ENCODE peak calls at places on chromosomes 1 and 21, in seven cellular contexts. U, O, W, P, R, S and T are unnamed samples. For H3K36me3, the result is how much of the 10 kb centered on the place peaks cover.

GRCh38 chr21:18285379-18285778 is 40.7 kb downstream of the CHODL start:
- DNase-seq in P (no peak), W (no peak), O (no peak), U (no peak), R (no peak), S (no peak), T (no peak)

GRCh38 chr1:53653631-53654030 is 85.3 kb downstream of the GLIS1 start:
- DNase-seq in O (no peak), U (no peak), S (no peak), W (peak), R (no peak), P (no peak), T (peak)

GRCh38 chr1:92310185-92310597 is 11.3 kb downstream of the RPAP2 start:
- DNase-seq in U (peak), R (no peak), P (no peak), O (peak), W (no peak), S (no peak), T (peak)

GRCh38 chr1:200033511-200034261 is 6.2 kb downstream of the NR5A2 start:
- DNase-seq in P (no peak), R (no peak), W (no peak), O (no peak), U (peak), S (no peak), T (peak)

GRCh38 chr1:193368302-193368701 is 181.9 kb upstream of the B3GALT2 start:
- DNase-seq in W (no peak), S (no peak), O (no peak), R (no peak), U (no peak), P (no peak), T (no peak)

GRCh38 chr1:150789396-150789795 is 18.7 kb downstream of the CTSK start:
- DNase-seq in P (no peak), U (no peak), W (no peak), O (peak), S (no peak), R (no peak), T (no peak)

GRCh38 chr1:145926706-145927072 is 595 bp downstream of the RBM8A start:
- DNase-seq in W (no peak), S (no peak), O (no peak), P (peak), R (no peak), U (no peak), T (no peak)

GRCh38 chr1:198848206-198848605 is 209.4 kb downstream of the PTPRC start:
- DNase-seq in R (no peak), P (no peak), S (no peak), W (no peak), O (no peak), U (no peak), T (no peak)

GRCh38 chr1:9687120-9687875 is 35.8 kb downstream of the PIK3CD start:
- DNase-seq in S (peak), O (peak), U (peak), P (peak), R (peak), W (no peak), T (peak)

GRCh38 chr1:31730336-31731048 is 26.7 kb upstream of the COL16A1 start:
- DNase-seq in U (no peak), P (no peak), R (no peak), W (no peak), O (peak), S (no peak), T (peak)

GRCh38 chr1:36884801-36885200 is 149.5 kb downstream of the GRIK3 start:
- DNase-seq in W (no peak), P (no peak), S (no peak), U (no peak), R (no peak), O (no peak), T (no peak)

GRCh38 chr1:99745061-99745460 is 21.4 kb downstream of the FRRS1 start:
- DNase-seq in W (no peak), R (no peak), P (no peak), O (no peak), S (no peak), U (no peak), T (no peak)

GRCh38 chr1:19139711-19140110 is 70.4 kb downstream of the UBR4 start:
- DNase-seq in S (no peak), W (no peak), U (no peak), O (no peak), R (no peak), P (no peak), T (no peak)

GRCh38 chr1:234881893-234882771 is 246.5 kb downstream of the TOMM20 start:
- DNase-seq in P (no peak), U (no peak), R (no peak), W (no peak), O (no peak), S (no peak), T (no peak)

GRCh38 chr1:87392241-87393192 is 63.8 kb downstream of the LMO4 start:
- DNase-seq in O (peak), W (no peak), U (no peak), S (no peak), R (no peak), P (peak), T (no peak)

GRCh38 chr1:26280333-26281042 is 602 bp downstream of the SH3BGRL3 start:
- DNase-seq in R (peak), P (peak), W (no peak), O (peak), U (no peak), S (peak), T (no peak)

GRCh38 chr1:33094971-33095604 is 14.1 kb downstream of the AZIN2 start:
- DNase-seq in R (peak), S (peak), W (peak), O (peak), P (peak), U (peak), T (peak)

GRCh38 chr1:160428655-160429054 is 28.3 kb downstream of the VANGL2 start:
- DNase-seq in R (peak), P (peak), S (no peak), U (peak), O (peak), W (no peak), T (peak)

GRCh38 chr1:110337704-110338199 is 1.4 kb upstream of the RBM15 start:
- DNase-seq in R (peak), O (no peak), W (peak), S (peak), P (no peak), U (peak), T (peak)

GRCh38 chr1:210201671-210202070 is 30.9 kb upstream of the SERTAD4 start:
- DNase-seq in P (no peak), R (no peak), W (no peak), O (no peak), S (no peak), U (no peak), T (no peak)

GRCh38 chr1:239999170-239999569 is 92.5 kb upstream of the FMN2 start:
- DNase-seq in P (no peak), S (no peak), W (no peak), U (no peak), R (no peak), O (no peak), T (no peak)

GRCh38 chr1:20480261-20481157 is 5.5 kb downstream of the CAMK2N1 start:
- DNase-seq in U (peak), S (no peak), R (no peak), P (no peak), W (no peak), O (peak), T (no peak)

GRCh38 chr1:173190101-173190895 is 16.8 kb downstream of the TNFSF4 start:
- DNase-seq in W (peak), R (peak), P (peak), O (peak), S (no peak), U (no peak), T (no peak)

GRCh38 chr1:35448344-35448801 is 108.8 kb downstream of the KIAA0319L start:
- DNase-seq in P (peak), W (no peak), S (no peak), O (peak), U (no peak), R (peak), T (no peak)

GRCh38 chr1:82632164-82632563 is 831.4 kb downstream of the ADGRL2 start:
- DNase-seq in P (no peak), S (no peak), O (no peak), W (no peak), R (no peak), U (no peak), T (no peak)

GRCh38 chr1:212504171-212504803 is 71.6 kb downstream of the NENF start:
- DNase-seq in W (no peak), U (no peak), P (no peak), R (no peak), O (peak), S (no peak), T (no peak)

GRCh38 chr1:101025283-101025679 is 303 bp downstream of the DPH5 start:
- DNase-seq in U (no peak), W (no peak), S (no peak), P (no peak), R (no peak), O (no peak), T (no peak)

GRCh38 chr1:63835075-63835633 is 61.3 kb downstream of the ROR1 start:
- DNase-seq in W (no peak), R (no peak), O (peak), P (no peak), S (no peak), U (no peak), T (no peak)

GRCh38 chr1:149849947-149850360 is 49.4 kb upstream of the BOLA1 start:
- DNase-seq in U (peak), S (peak), W (no peak), R (no peak), P (no peak), O (no peak), T (no peak)

GRCh38 chr1:11197359-11197758 is 8.2 kb downstream of the ANGPTL7 start:
- DNase-seq in U (no peak), O (no peak), R (no peak), W (no peak), S (no peak), P (no peak), T (no peak)

GRCh38 chr1:11188858-11189451 is at the start of gene ANGPTL7:
- DNase-seq in W (no peak), U (no peak), P (no peak), S (no peak), R (no peak), O (no peak), T (no peak)

GRCh38 chr1:11196945-11197344 is 7.8 kb downstream of the ANGPTL7 start:
- DNase-seq in W (no peak), S (no peak), O (no peak), R (no peak), U (no peak), P (no peak), T (no peak)

GRCh38 chr1:11194407-11195176 is 5.4 kb downstream of the ANGPTL7 start:
- DNase-seq in S (no peak), R (no peak), O (no peak), P (no peak), W (no peak), U (no peak), T (no peak)

DNA sequence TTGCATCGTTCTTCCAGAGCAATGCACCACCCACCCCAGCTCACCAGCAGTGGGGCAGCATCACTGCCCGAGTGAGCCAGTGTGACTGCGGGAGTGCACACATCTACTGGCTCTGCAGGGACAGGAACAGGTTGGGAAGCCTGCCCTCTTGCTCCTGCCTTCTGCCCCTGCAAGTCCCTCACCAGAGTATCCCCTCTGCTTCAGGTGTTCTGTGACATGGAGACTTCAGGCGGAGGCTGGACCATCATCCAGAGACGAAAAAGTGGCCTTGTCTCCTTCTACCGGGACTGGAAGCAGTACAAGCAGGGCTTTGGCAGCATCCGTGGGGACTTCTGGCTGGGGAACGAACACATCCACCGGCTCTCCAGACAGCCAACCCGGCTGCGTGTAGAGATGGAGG is 4.2 kb downstream of the ANGPTL7 start:
- DNase-seq in U (no peak), R (no peak), S (no peak), P (no peak), O (no peak), W (no peak), T (no peak)
- H3K36me3 ChIP-seq in U (under half), R (under half), S (under half), P (under half), O (under half), W (under half), T (under half)

DNA sequence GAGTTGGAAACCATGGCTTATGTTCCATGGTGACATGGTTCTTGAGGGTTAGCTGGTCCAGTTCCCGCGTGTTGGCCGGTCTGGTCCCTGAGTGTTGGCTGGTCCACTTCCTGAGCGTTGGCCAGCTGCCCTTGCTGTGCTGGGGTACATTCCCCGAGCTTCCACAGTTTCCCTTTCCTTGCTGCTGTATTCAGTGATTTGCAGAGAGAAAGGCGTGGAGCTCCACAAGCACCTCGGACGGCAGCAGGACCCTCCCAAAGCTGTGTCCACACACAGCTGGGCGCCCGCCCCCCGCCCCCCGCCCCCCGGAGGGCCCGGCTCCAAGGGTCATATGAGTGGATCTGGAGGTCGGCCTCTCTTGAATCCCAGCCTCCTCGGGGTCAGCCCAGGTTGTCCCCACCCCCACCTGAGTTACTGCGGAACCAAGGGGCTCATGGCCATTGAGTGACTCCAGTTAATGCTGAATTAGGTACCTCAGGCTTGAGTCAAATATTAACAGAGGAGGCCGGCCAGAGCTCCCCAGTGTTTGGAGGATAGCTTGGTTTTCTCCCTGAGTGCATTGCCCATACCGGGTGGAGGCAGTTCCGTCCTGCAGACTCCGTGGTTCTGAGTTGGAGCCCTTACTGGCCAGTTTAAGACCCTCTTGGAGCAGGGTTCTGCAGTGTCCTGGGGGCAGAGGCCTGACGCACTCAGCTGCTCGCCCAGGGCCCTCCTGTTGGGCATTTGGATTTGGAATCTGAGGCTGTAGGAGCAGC is 18.4 kb downstream of the COL18A1 start:
- DNase-seq in P (no peak), U (no peak), S (peak), W (no peak), R (no peak), O (no peak), T (no peak)
- H3K36me3 ChIP-seq in P (under half), U (under half), S (under half), W (under half), R (under half), O (under half), T (under half)

GRCh38 chr1:16968372-16968771 is 12.0 kb downstream of the MFAP2 start:
- DNase-seq in P (no peak), S (no peak), O (no peak), U (no peak), R (no peak), W (no peak), T (no peak)
- H3K36me3 ChIP-seq in P (under half), S (under half), O (under half), U (under half), R (under half), W (under half), T (under half)

GRCh38 chr1:96771847-96772246 is 50.3 kb downstream of the PTBP2 start:
- DNase-seq in U (no peak), W (no peak), P (no peak), O (no peak), R (no peak), S (no peak), T (no peak)
- H3K36me3 ChIP-seq in U (under half), W (under half), P (under half), O (under half), R (under half), S (under half), T (under half)

GRCh38 chr1:196454792-196455191 is 153.4 kb downstream of the KCNT2 start:
- DNase-seq in O (no peak), U (no peak), P (no peak), R (no peak), S (no peak), W (no peak), T (no peak)

GRCh38 chr1:196444628-196445027 is 163.6 kb downstream of the KCNT2 start:
- DNase-seq in U (no peak), S (no peak), R (no peak), O (no peak), P (no peak), W (no peak), T (no peak)

GRCh38 chr1:196450143-196450911 is 157.9 kb downstream of the KCNT2 start:
- DNase-seq in U (no peak), W (no peak), R (no peak), O (no peak), P (no peak), S (no peak), T (no peak)

GRCh38 chr1:196445775-196446174 is 162.5 kb downstream of the KCNT2 start:
- DNase-seq in W (no peak), U (no peak), P (no peak), R (no peak), S (no peak), O (no peak), T (no peak)

DNA sequence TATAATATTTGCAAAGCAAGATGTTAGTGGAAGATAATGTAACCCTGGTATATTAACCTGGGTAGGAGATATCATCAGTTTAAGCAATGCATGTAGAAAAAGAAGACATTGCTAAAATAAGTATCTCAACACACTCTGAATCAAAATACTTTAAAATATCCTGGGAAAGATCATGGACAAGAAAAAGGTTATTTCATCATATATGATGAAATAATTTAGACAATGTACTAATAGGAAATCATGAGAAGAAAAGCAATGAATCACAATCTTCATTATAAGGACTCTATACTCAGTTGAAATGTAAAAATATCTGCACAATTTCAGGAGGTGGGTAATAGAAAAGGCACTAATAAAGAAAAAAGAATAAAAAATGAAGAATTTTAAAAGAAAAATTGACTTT is 158.8 kb downstream of the KCNT2 start:
- DNase-seq in O (no peak), R (no peak), U (no peak), S (no peak), W (no peak), P (no peak), T (no peak)
- H3K36me3 ChIP-seq in O (under half), R (under half), U (under half), S (under half), W (under half), P (under half), T (under half)